ENCODE peak calls at places on chromosomes 11 and 22, in four cellular contexts. P is trophoblast cell, L is IMR-90, V is neuronal stem cell. W is an unnamed sample.

GRCh38 chr11:129817282-129818051 is 1.8 kb downstream of the TMEM45B start:
- DNase-seq in L (no peak), P (peak; percentile 7), V (no peak), W (no peak)

GRCh38 chr11:83092488-83093384 is 21.0 kb upstream of the RAB30 start:
- DNase-seq in P (peak; percentile 80), L (peak; percentile 24), V (no peak), W (no peak)

GRCh38 chr11:118295834-118296454 is 8.6 kb upstream of the CD3E start:
- DNase-seq in L (peak; percentile 12), P (peak; percentile 37), V (no peak), W (peak; percentile 54)

GRCh38 chr22:26095271-26095956 is 73.8 kb upstream of the SEZ6L start:
- DNase-seq in V (no peak), P (no peak), L (no peak), W (no peak)

GRCh38 chr11:32032478-32032877 is 58.4 kb upstream of the RCN1 start:
- DNase-seq in P (peak; percentile 1), L (no peak), V (no peak), W (no peak)

GRCh38 chr11:20013346-20014066 is 146.8 kb downstream of the DBX1 start:
- DNase-seq in V (no peak), L (peak; percentile 39), P (peak; percentile 53), W (no peak)

GRCh38 chr11:439315-440064 is 2.3 kb downstream of the ANO9 start:
- DNase-seq in L (no peak), V (no peak), P (no peak), W (no peak)

GRCh38 chr11:38305682-38306081 is 1707.6 kb upstream of the RAG2 start:
- DNase-seq in P (no peak), V (no peak), L (no peak), W (no peak)

GRCh38 chr11:7512525-7513209 is 1.1 kb upstream of the PPFIBP2 start:
- DNase-seq in P (peak; percentile 34), L (no peak), V (no peak), W (no peak)

GRCh38 chr11:44426958-44427357 is 117.0 kb upstream of the ALX4 start:
- DNase-seq in P (no peak), V (no peak), L (no peak), W (no peak)

GRCh38 chr11:44426119-44426518 is 116.2 kb upstream of the ALX4 start:
- DNase-seq in P (no peak), V (no peak), L (no peak), W (no peak)

GRCh38 chr11:44424841-44425240 is 114.9 kb upstream of the ALX4 start:
- DNase-seq in V (no peak), P (peak; percentile 10), L (no peak), W (peak; percentile 42)

GRCh38 chr11:44430140-44430539 is 120.2 kb upstream of the ALX4 start:
- DNase-seq in L (no peak), V (no peak), P (no peak), W (no peak)

GRCh38 chr11:44427432-44427831 is 117.5 kb upstream of the ALX4 start:
- DNase-seq in P (no peak), L (no peak), V (no peak), W (peak; percentile 46)
- H3K27me3 ChIP-seq in P (no peaks in the 10 kb centered on the region), L (no peaks in the 10 kb centered on the region), V (no peaks in the 10 kb centered on the region), W (no peaks in the 10 kb centered on the region)

GRCh38 chr11:65422104-65422632 is 430 bp upstream of the NEAT1 start:
- DNase-seq in V (peak; percentile 92), P (peak; percentile 98), L (peak; percentile 97), W (peak; percentile 98)
- H3K4ac ChIP-seq in V (peak overlapping the region; percentile 91), P (peak overlapping the region; percentile 99), L (peak overlapping the region; percentile 100), W (peak overlapping the region; percentile 99)

DNA sequence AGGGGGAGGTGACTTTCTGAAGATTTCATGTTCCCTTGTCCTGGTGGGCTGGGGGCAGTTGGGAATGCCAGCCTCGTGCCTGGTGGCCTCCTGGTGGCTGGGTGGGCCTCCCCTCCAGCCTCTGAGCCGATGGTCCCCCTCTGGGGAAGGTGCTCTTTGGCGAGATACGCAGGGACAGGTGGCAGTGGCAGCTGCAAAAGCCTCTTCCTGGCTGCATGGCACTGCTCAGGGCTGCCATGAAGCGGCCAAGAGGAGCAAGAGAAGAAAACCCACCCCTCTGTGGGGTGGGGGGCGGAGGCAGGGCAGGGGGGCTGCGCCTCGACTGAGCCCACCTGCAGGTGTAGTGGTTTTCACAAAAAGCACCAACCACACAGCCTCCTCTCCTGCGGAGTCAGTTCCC is 61.8 kb upstream of the PHF21B start:
- DNase-seq in P (no peak), L (no peak), V (no peak), W (no peak)
- H3K4me3 ChIP-seq in P (no peak overlapping the region), L (no peak overlapping the region), V (no peak overlapping the region), W (no peak overlapping the region)

GRCh38 chr11:62179995-62180394 is 10.0 kb upstream of the SCGB1D1 start:
- DNase-seq in V (no peak), P (no peak), L (no peak), W (no peak)
- H3K27me3 ChIP-seq in V (peaks cover 16% of the 10 kb centered on the region), P (no peaks in the 10 kb centered on the region), L (peaks cover 5% of the 10 kb centered on the region), W (no peaks in the 10 kb centered on the region)

DNA sequence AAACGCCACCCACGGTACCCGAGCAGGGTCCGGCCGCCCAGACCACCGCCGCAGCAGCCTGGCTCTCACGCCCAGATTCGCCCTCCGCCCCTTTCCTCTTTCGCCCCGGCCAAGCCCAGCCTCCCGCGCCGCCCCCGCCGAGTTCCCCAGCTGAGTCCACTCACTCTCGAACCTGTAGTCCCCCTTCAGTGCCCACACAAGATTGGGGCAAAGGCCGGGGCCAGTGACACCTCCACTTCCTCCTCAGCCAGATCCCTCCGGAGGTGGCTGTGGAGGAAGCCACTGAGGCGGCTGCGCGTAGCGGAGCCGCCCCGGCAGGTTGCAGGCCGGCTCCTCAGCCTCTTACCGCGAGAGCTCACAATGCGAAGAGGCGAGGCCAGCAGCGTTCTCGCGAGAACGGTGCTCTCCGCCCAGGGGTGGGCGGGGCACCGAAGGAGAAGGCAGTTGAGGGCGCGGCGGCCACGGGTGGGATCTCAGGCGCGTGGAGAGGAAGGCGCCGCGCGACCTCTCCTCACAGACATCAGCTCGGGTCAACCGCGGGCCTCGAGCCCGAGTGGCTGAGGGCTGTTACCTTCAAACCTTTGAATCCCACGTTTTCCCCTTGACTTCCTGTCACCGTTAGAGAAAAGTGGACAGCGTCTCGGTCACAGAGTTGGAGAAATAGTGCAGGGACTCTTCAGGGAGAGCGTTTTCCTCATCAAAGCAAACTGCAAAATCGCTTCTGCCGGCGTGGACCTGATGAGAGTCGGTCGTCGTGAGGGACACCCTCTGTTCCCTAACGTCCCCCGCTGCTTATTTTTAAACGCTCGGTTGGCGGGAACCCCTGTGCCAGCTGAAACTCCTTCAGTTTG is at the start of gene BTBD10:
- DNase-seq in P (peak; percentile 98), V (peak; percentile 90), L (peak; percentile 93), W (peak; percentile 97)
- H3K4ac ChIP-seq in P (peak within 1 kb of the TSS; percentile 80), V (no peak within 1 kb of the TSS), L (peak within 1 kb of the TSS; percentile 95), W (no peak within 1 kb of the TSS)